ENCODE peak calls at places on chromosomes 7 and 10, in seven cellular contexts. Z, O, N, U, I, E and Q are unnamed samples.

GRCh38 chr7:869348-869747 is 7.0 kb upstream of the GET4 start:
- DNase-seq in E (no peak), Z (peak; percentile 36), O (no peak), N (no peak), I (no peak), U (no peak), Q (no peak)

GRCh38 chr7:1662101-1662500 is 8.0 kb upstream of the ELFN1 start:
- DNase-seq in E (no peak), U (no peak), Z (peak; percentile 13), I (peak; percentile 38), O (no peak), N (no peak), Q (no peak)

GRCh38 chr7:102009628-102010027 is 192.2 kb downstream of the CUX1 start:
- DNase-seq in U (no peak), O (peak; percentile 82), Z (no peak), N (no peak), E (no peak), I (no peak), Q (no peak)

GRCh38 chr7:98784216-98784785 is 85.5 kb downstream of the TMEM130 start:
- DNase-seq in O (peak; percentile 54), Z (no peak), E (no peak), N (no peak), U (no peak), I (no peak), Q (no peak)

GRCh38 chr7:102152672-102153585 is 133.7 kb upstream of the SH2B2 start:
- DNase-seq in E (no peak), I (peak; percentile 87), Z (peak; percentile 66), U (peak; percentile 94), O (peak; percentile 65), N (no peak), Q (no peak)

GRCh38 chr10:14648042-14648765 is 126.5 kb downstream of the FAM107B start:
- DNase-seq in U (no peak), O (peak; percentile 81), I (peak; percentile 60), N (peak; percentile 60), Z (peak; percentile 82), E (peak; percentile 91), Q (peak; percentile 40)

GRCh38 chr7:11474902-11475585 is 357.0 kb downstream of the THSD7A start:
- DNase-seq in O (no peak), I (no peak), U (no peak), E (no peak), N (no peak), Z (no peak), Q (no peak)

GRCh38 chr10:129705676-129706075 is 238.6 kb downstream of the MGMT start:
- DNase-seq in I (peak; percentile 35), Z (no peak), E (no peak), N (no peak), O (no peak), U (no peak), Q (no peak)

GRCh38 chr10:78919111-78919966 is 149.4 kb upstream of the ZMIZ1 start:
- DNase-seq in N (no peak), E (no peak), Z (no peak), O (no peak), I (no peak), U (no peak), Q (no peak)

GRCh38 chr10:7409045-7409731 is 1.6 kb downstream of the SFMBT2 start:
- DNase-seq in O (peak; percentile 18), E (peak; percentile 84), I (peak; percentile 79), N (no peak), Z (peak; percentile 64), U (peak; percentile 61), Q (no peak)

GRCh38 chr10:47033541-47034270 is 122.5 kb downstream of the PTPN20 start:
- DNase-seq in N (no peak), O (no peak), I (peak; percentile 15), Z (no peak), E (no peak), U (no peak), Q (no peak)

GRCh38 chr10:128035557-128035973 is 90.7 kb downstream of the MKI67 start:
- DNase-seq in I (peak; percentile 94), N (peak; percentile 35), Z (peak; percentile 70), O (no peak), U (peak; percentile 17), E (no peak), Q (peak; percentile 50)

GRCh38 chr10:131448171-131448570 is 136.7 kb upstream of the TCERG1L start:
- DNase-seq in I (peak; percentile 35), Z (no peak), U (no peak), O (no peak), N (no peak), E (no peak), Q (no peak)

GRCh38 chr10:131444862-131445461 is 133.4 kb upstream of the TCERG1L start:
- DNase-seq in I (peak; percentile 33), O (no peak), U (no peak), N (no peak), E (no peak), Z (no peak), Q (no peak)

GRCh38 chr10:131444286-131444685 is 132.8 kb upstream of the TCERG1L start:
- DNase-seq in N (no peak), E (no peak), I (peak; percentile 9), U (no peak), O (no peak), Z (no peak), Q (no peak)

GRCh38 chr10:131448883-131449282 is 137.4 kb upstream of the TCERG1L start:
- DNase-seq in Z (no peak), N (no peak), I (no peak), U (no peak), E (no peak), O (no peak), Q (no peak)

GRCh38 chr10:131445623-131446022 is 134.1 kb upstream of the TCERG1L start:
- DNase-seq in Z (no peak), U (no peak), O (no peak), N (no peak), I (peak; percentile 24), E (no peak), Q (no peak)
- H3K9me3 ChIP-seq in Z (no peaks in the 10 kb centered on the region), U (no peaks in the 10 kb centered on the region), O (no peaks in the 10 kb centered on the region), N (no peaks in the 10 kb centered on the region), I (no peaks in the 10 kb centered on the region), E (no peaks in the 10 kb centered on the region), Q (no peaks in the 10 kb centered on the region)

GRCh38 chr7:70789481-70790214 is 342.3 kb upstream of the GALNT17 start:
- DNase-seq in U (no peak), I (peak; percentile 30), N (no peak), E (no peak), O (no peak), Z (no peak), Q (no peak)
- H3K9me3 ChIP-seq in U (no peaks in the 10 kb centered on the region), I (no peaks in the 10 kb centered on the region), N (no peaks in the 10 kb centered on the region), E (no peaks in the 10 kb centered on the region), O (no peaks in the 10 kb centered on the region), Z (no peaks in the 10 kb centered on the region), Q (no peaks in the 10 kb centered on the region)

DNA sequence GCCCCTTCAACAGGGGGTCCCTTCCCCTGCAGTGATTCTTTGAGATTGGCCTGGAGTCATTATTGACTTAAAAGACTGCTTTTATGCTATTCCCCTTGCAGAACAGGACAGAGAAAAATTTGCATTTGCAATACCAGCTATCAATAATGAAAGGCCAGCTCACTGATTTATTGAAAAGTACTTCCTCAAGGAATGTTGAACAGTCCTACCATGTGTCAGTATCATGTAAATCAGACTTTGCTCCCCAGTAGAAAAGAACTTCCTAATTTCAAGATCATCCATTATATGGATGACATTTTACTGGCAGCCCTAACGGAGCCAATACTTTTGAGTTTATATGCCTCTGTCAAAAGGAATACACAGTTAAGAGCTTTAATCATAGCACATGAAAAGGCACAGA is 29.7 kb upstream of the ABCA13 start:
- DNase-seq in N (no peak), U (no peak), O (no peak), E (no peak), Z (no peak), I (no peak), Q (no peak)
- H3K9me3 ChIP-seq in N (no peaks in the 10 kb centered on the region), U (peaks cover 6% of the 10 kb centered on the region), O (no peaks in the 10 kb centered on the region), E (no peaks in the 10 kb centered on the region), Z (no peaks in the 10 kb centered on the region), I (peaks cover 88% of the 10 kb centered on the region), Q (no peaks in the 10 kb centered on the region)

DNA sequence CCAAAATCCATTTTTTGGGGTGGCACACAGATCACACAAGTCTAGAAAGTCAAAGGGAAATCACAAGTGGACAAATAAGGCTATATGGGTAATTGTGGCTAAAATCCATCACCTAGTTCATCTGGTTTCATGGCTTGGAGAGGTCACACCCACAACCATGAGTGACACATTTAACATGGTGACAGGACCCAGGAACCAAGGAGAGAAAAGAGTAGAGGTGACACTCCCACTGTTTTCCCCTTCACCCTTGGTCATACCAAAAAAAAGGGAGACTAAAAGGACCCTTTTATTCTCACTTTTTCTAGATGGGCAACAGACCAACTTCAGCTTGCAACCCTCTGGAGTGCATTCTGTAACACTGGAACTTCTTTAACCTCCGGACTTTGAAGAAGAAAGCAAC is 46.2 kb upstream of the ZNF107 start:
- DNase-seq in E (no peak), I (no peak), N (no peak), Z (no peak), O (no peak), U (no peak), Q (no peak)
- H3K9me3 ChIP-seq in E (no peaks in the 10 kb centered on the region), I (peaks cover 67% of the 10 kb centered on the region), N (no peaks in the 10 kb centered on the region), Z (no peaks in the 10 kb centered on the region), O (no peaks in the 10 kb centered on the region), U (peaks cover 26% of the 10 kb centered on the region), Q (peaks cover 3% of the 10 kb centered on the region)

DNA sequence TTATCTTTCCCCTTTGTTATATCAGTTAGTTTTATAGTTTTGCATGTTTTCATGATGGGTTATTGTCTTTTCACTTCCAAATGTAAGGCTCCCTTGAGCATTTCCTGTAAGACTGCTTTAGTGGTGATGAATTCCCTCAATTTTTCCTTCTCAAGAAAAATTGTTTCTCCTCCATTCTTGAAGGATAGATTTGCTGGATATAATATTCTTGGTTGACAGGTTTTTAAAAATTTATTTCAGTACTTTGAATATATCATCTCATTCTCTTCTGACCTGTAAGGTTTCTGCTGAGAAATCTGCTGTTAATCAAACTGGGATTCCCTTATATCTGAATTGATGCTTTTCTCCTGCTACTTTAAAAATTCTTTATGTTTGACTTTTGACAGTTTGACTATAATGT is 33.3 kb downstream of the SCART1 start:
- DNase-seq in Z (no peak), E (no peak), N (no peak), O (no peak), U (no peak), I (no peak), Q (no peak)
- H3K9me3 ChIP-seq in Z (peaks cover 3% of the 10 kb centered on the region), E (no peaks in the 10 kb centered on the region), N (no peaks in the 10 kb centered on the region), O (no peaks in the 10 kb centered on the region), U (peaks cover 33% of the 10 kb centered on the region), I (peaks cover 75% of the 10 kb centered on the region), Q (peaks cover 3% of the 10 kb centered on the region)

GRCh38 chr7:90222390-90222789 is 10.8 kb downstream of the STEAP2 start:
- DNase-seq in U (no peak), E (no peak), O (no peak), I (no peak), N (no peak), Z (no peak), Q (no peak)
- H3K9me3 ChIP-seq in U (no peaks in the 10 kb centered on the region), E (no peaks in the 10 kb centered on the region), O (no peaks in the 10 kb centered on the region), I (no peaks in the 10 kb centered on the region), N (no peaks in the 10 kb centered on the region), Z (no peaks in the 10 kb centered on the region), Q (no peaks in the 10 kb centered on the region)

GRCh38 chr10:133465950-133466474 is 12.3 kb downstream of the SCART1 start:
- DNase-seq in Z (no peak), U (no peak), E (no peak), I (no peak), N (no peak), O (no peak), Q (no peak)
- H3K9me3 ChIP-seq in Z (no peaks in the 10 kb centered on the region), U (no peaks in the 10 kb centered on the region), E (no peaks in the 10 kb centered on the region), I (peaks cover 22% of the 10 kb centered on the region), N (no peaks in the 10 kb centered on the region), O (no peaks in the 10 kb centered on the region), Q (no peaks in the 10 kb centered on the region)

GRCh38 chr7:159125944-159126248 is 18.8 kb downstream of the VIPR2 start:
- DNase-seq in E (no peak), U (no peak), Z (no peak), N (no peak), I (peak; percentile 48), O (no peak), Q (no peak)
- H3K9me3 ChIP-seq in E (no peaks in the 10 kb centered on the region), U (no peaks in the 10 kb centered on the region), Z (no peaks in the 10 kb centered on the region), N (no peaks in the 10 kb centered on the region), I (peaks cover 4% of the 10 kb centered on the region), O (no peaks in the 10 kb centered on the region), Q (no peaks in the 10 kb centered on the region)

GRCh38 chr10:132603851-132604533 is 66.4 kb downstream of the INPP5A start:
- DNase-seq in E (no peak), N (no peak), O (no peak), Z (no peak), U (no peak), I (no peak), Q (no peak)
- H3K9me3 ChIP-seq in E (no peaks in the 10 kb centered on the region), N (no peaks in the 10 kb centered on the region), O (no peaks in the 10 kb centered on the region), Z (no peaks in the 10 kb centered on the region), U (peaks cover 22% of the 10 kb centered on the region), I (peaks cover 24% of the 10 kb centered on the region), Q (no peaks in the 10 kb centered on the region)